ENCODE peak calls at places on chromosomes 3 and 15, in eight cellular contexts. One of them, this sample, is unnamed.

GRCh38 chr15:42104095-42104891 is 9.9 kb upstream of the PLA2G4D start:
- DNase-seq in right lobe of liver: no peak
- DNase-seq in stimulated activated CD8-positive, alpha-beta memory T cell treated with anti-CD3 and anti-CD28 coated beads, Interleukin-15, amount 100 ng/mL, for 24 hours: no peak
- DNase-seq in stimulated activated naive CD8-positive, alpha-beta T cell treated with anti-CD3 and anti-CD28 coated beads, Interleukin-15, amount 100 ng/mL, for 72 hours: no peak
- DNase-seq in DMS153: no peak
- DNase-seq in activated CD4-positive, CD25-positive, alpha-beta regulatory T cell treated with anti-CD3 and anti-CD28 coated beads, Interleukin-2, amount 50 U/mL, for 72 hours: no peak
- DNase-seq in H9: no peak
- DNase-seq in ELR: no peak
- DNase-seq in this sample: no peak

GRCh38 chr3:71117572-71118247 is 465.8 kb downstream of the FOXP1 start:
- DNase-seq in right lobe of liver: no peak
- DNase-seq in stimulated activated CD8-positive, alpha-beta memory T cell treated with anti-CD3 and anti-CD28 coated beads, Interleukin-15, amount 100 ng/mL, for 24 hours: no peak
- DNase-seq in stimulated activated naive CD8-positive, alpha-beta T cell treated with anti-CD3 and anti-CD28 coated beads, Interleukin-15, amount 100 ng/mL, for 72 hours: no peak
- DNase-seq in DMS153: no peak
- DNase-seq in activated CD4-positive, CD25-positive, alpha-beta regulatory T cell treated with anti-CD3 and anti-CD28 coated beads, Interleukin-2, amount 50 U/mL, for 72 hours: no peak
- DNase-seq in H9: no peak
- DNase-seq in ELR: peak
- DNase-seq in this sample: peak

GRCh38 chr3:137509354-137510045 is 254.6 kb upstream of the SOX14 start:
- DNase-seq in right lobe of liver: no peak
- DNase-seq in stimulated activated CD8-positive, alpha-beta memory T cell treated with anti-CD3 and anti-CD28 coated beads, Interleukin-15, amount 100 ng/mL, for 24 hours: no peak
- DNase-seq in stimulated activated naive CD8-positive, alpha-beta T cell treated with anti-CD3 and anti-CD28 coated beads, Interleukin-15, amount 100 ng/mL, for 72 hours: no peak
- DNase-seq in DMS153: no peak
- DNase-seq in activated CD4-positive, CD25-positive, alpha-beta regulatory T cell treated with anti-CD3 and anti-CD28 coated beads, Interleukin-2, amount 50 U/mL, for 72 hours: no peak
- DNase-seq in H9: no peak
- DNase-seq in ELR: no peak
- DNase-seq in this sample: no peak

GRCh38 chr15:92545996-92546395 is 109.6 kb downstream of the FAM174B start:
- DNase-seq in right lobe of liver: no peak
- DNase-seq in stimulated activated CD8-positive, alpha-beta memory T cell treated with anti-CD3 and anti-CD28 coated beads, Interleukin-15, amount 100 ng/mL, for 24 hours: no peak
- DNase-seq in stimulated activated naive CD8-positive, alpha-beta T cell treated with anti-CD3 and anti-CD28 coated beads, Interleukin-15, amount 100 ng/mL, for 72 hours: no peak
- DNase-seq in DMS153: no peak
- DNase-seq in activated CD4-positive, CD25-positive, alpha-beta regulatory T cell treated with anti-CD3 and anti-CD28 coated beads, Interleukin-2, amount 50 U/mL, for 72 hours: no peak
- DNase-seq in H9: no peak
- DNase-seq in ELR: no peak
- DNase-seq in this sample: no peak

GRCh38 chr3:187798531-187799520 is 53.6 kb upstream of the BCL6 start:
- DNase-seq in right lobe of liver: no peak
- DNase-seq in stimulated activated CD8-positive, alpha-beta memory T cell treated with anti-CD3 and anti-CD28 coated beads, Interleukin-15, amount 100 ng/mL, for 24 hours: no peak
- DNase-seq in stimulated activated naive CD8-positive, alpha-beta T cell treated with anti-CD3 and anti-CD28 coated beads, Interleukin-15, amount 100 ng/mL, for 72 hours: no peak
- DNase-seq in DMS153: peak
- DNase-seq in activated CD4-positive, CD25-positive, alpha-beta regulatory T cell treated with anti-CD3 and anti-CD28 coated beads, Interleukin-2, amount 50 U/mL, for 72 hours: no peak
- DNase-seq in H9: no peak
- DNase-seq in ELR: no peak
- DNase-seq in this sample: no peak

GRCh38 chr3:21043139-21043538 is 707.9 kb downstream of the ZNF385D start:
- DNase-seq in right lobe of liver: no peak
- DNase-seq in stimulated activated CD8-positive, alpha-beta memory T cell treated with anti-CD3 and anti-CD28 coated beads, Interleukin-15, amount 100 ng/mL, for 24 hours: no peak
- DNase-seq in stimulated activated naive CD8-positive, alpha-beta T cell treated with anti-CD3 and anti-CD28 coated beads, Interleukin-15, amount 100 ng/mL, for 72 hours: no peak
- DNase-seq in DMS153: no peak
- DNase-seq in activated CD4-positive, CD25-positive, alpha-beta regulatory T cell treated with anti-CD3 and anti-CD28 coated beads, Interleukin-2, amount 50 U/mL, for 72 hours: no peak
- DNase-seq in H9: no peak
- DNase-seq in ELR: no peak
- DNase-seq in this sample: no peak

GRCh38 chr3:66362541-66362941 is 138.3 kb downstream of the LRIG1 start:
- DNase-seq in right lobe of liver: no peak
- DNase-seq in stimulated activated CD8-positive, alpha-beta memory T cell treated with anti-CD3 and anti-CD28 coated beads, Interleukin-15, amount 100 ng/mL, for 24 hours: no peak
- DNase-seq in stimulated activated naive CD8-positive, alpha-beta T cell treated with anti-CD3 and anti-CD28 coated beads, Interleukin-15, amount 100 ng/mL, for 72 hours: no peak
- DNase-seq in DMS153: no peak
- DNase-seq in activated CD4-positive, CD25-positive, alpha-beta regulatory T cell treated with anti-CD3 and anti-CD28 coated beads, Interleukin-2, amount 50 U/mL, for 72 hours: no peak
- DNase-seq in H9: no peak
- DNase-seq in ELR: peak
- DNase-seq in this sample: peak

GRCh38 chr3:65894679-65895078 is 144.0 kb downstream of the MAGI1 start:
- DNase-seq in right lobe of liver: no peak
- DNase-seq in stimulated activated CD8-positive, alpha-beta memory T cell treated with anti-CD3 and anti-CD28 coated beads, Interleukin-15, amount 100 ng/mL, for 24 hours: no peak
- DNase-seq in stimulated activated naive CD8-positive, alpha-beta T cell treated with anti-CD3 and anti-CD28 coated beads, Interleukin-15, amount 100 ng/mL, for 72 hours: no peak
- DNase-seq in DMS153: peak
- DNase-seq in activated CD4-positive, CD25-positive, alpha-beta regulatory T cell treated with anti-CD3 and anti-CD28 coated beads, Interleukin-2, amount 50 U/mL, for 72 hours: no peak
- DNase-seq in H9: no peak
- DNase-seq in ELR: peak
- DNase-seq in this sample: no peak

GRCh38 chr15:69790632-69791031 is 307.1 kb downstream of the TLE3 start:
- DNase-seq in right lobe of liver: no peak
- DNase-seq in stimulated activated CD8-positive, alpha-beta memory T cell treated with anti-CD3 and anti-CD28 coated beads, Interleukin-15, amount 100 ng/mL, for 24 hours: no peak
- DNase-seq in stimulated activated naive CD8-positive, alpha-beta T cell treated with anti-CD3 and anti-CD28 coated beads, Interleukin-15, amount 100 ng/mL, for 72 hours: no peak
- DNase-seq in DMS153: no peak
- DNase-seq in activated CD4-positive, CD25-positive, alpha-beta regulatory T cell treated with anti-CD3 and anti-CD28 coated beads, Interleukin-2, amount 50 U/mL, for 72 hours: no peak
- DNase-seq in H9: no peak
- DNase-seq in ELR: no peak
- DNase-seq in this sample: no peak

GRCh38 chr3:45817788-45818523 is 21.6 kb upstream of the SLC6A20 start:
- DNase-seq in right lobe of liver: no peak
- DNase-seq in stimulated activated CD8-positive, alpha-beta memory T cell treated with anti-CD3 and anti-CD28 coated beads, Interleukin-15, amount 100 ng/mL, for 24 hours: no peak
- DNase-seq in stimulated activated naive CD8-positive, alpha-beta T cell treated with anti-CD3 and anti-CD28 coated beads, Interleukin-15, amount 100 ng/mL, for 72 hours: no peak
- DNase-seq in DMS153: peak
- DNase-seq in activated CD4-positive, CD25-positive, alpha-beta regulatory T cell treated with anti-CD3 and anti-CD28 coated beads, Interleukin-2, amount 50 U/mL, for 72 hours: no peak
- DNase-seq in H9: no peak
- DNase-seq in ELR: peak
- DNase-seq in this sample: peak

GRCh38 chr3:98188553-98188952 is 22.1 kb downstream of the OR5H15 start:
- DNase-seq in right lobe of liver: no peak
- DNase-seq in stimulated activated CD8-positive, alpha-beta memory T cell treated with anti-CD3 and anti-CD28 coated beads, Interleukin-15, amount 100 ng/mL, for 24 hours: no peak
- DNase-seq in stimulated activated naive CD8-positive, alpha-beta T cell treated with anti-CD3 and anti-CD28 coated beads, Interleukin-15, amount 100 ng/mL, for 72 hours: no peak
- DNase-seq in DMS153: no peak
- DNase-seq in activated CD4-positive, CD25-positive, alpha-beta regulatory T cell treated with anti-CD3 and anti-CD28 coated beads, Interleukin-2, amount 50 U/mL, for 72 hours: no peak
- DNase-seq in H9: peak
- DNase-seq in ELR: peak
- DNase-seq in this sample: no peak

GRCh38 chr15:81098884-81099601 is 35.0 kb upstream of the CFAP161 start:
- DNase-seq in right lobe of liver: no peak
- DNase-seq in stimulated activated CD8-positive, alpha-beta memory T cell treated with anti-CD3 and anti-CD28 coated beads, Interleukin-15, amount 100 ng/mL, for 24 hours: no peak
- DNase-seq in stimulated activated naive CD8-positive, alpha-beta T cell treated with anti-CD3 and anti-CD28 coated beads, Interleukin-15, amount 100 ng/mL, for 72 hours: no peak
- DNase-seq in DMS153: no peak
- DNase-seq in activated CD4-positive, CD25-positive, alpha-beta regulatory T cell treated with anti-CD3 and anti-CD28 coated beads, Interleukin-2, amount 50 U/mL, for 72 hours: no peak
- DNase-seq in H9: no peak
- DNase-seq in ELR: no peak
- DNase-seq in this sample: peak

GRCh38 chr3:71724584-71725278 is 471 bp downstream of the EIF4E3 start:
- DNase-seq in right lobe of liver: peak
- DNase-seq in stimulated activated CD8-positive, alpha-beta memory T cell treated with anti-CD3 and anti-CD28 coated beads, Interleukin-15, amount 100 ng/mL, for 24 hours: no peak
- DNase-seq in stimulated activated naive CD8-positive, alpha-beta T cell treated with anti-CD3 and anti-CD28 coated beads, Interleukin-15, amount 100 ng/mL, for 72 hours: peak
- DNase-seq in DMS153: no peak
- DNase-seq in activated CD4-positive, CD25-positive, alpha-beta regulatory T cell treated with anti-CD3 and anti-CD28 coated beads, Interleukin-2, amount 50 U/mL, for 72 hours: peak
- DNase-seq in H9: no peak
- DNase-seq in ELR: peak
- DNase-seq in this sample: peak

GRCh38 chr15:99618941-99619411 is 53.2 kb downstream of the MEF2A start:
- DNase-seq in right lobe of liver: no peak
- DNase-seq in stimulated activated CD8-positive, alpha-beta memory T cell treated with anti-CD3 and anti-CD28 coated beads, Interleukin-15, amount 100 ng/mL, for 24 hours: no peak
- DNase-seq in stimulated activated naive CD8-positive, alpha-beta T cell treated with anti-CD3 and anti-CD28 coated beads, Interleukin-15, amount 100 ng/mL, for 72 hours: no peak
- DNase-seq in DMS153: no peak
- DNase-seq in activated CD4-positive, CD25-positive, alpha-beta regulatory T cell treated with anti-CD3 and anti-CD28 coated beads, Interleukin-2, amount 50 U/mL, for 72 hours: no peak
- DNase-seq in H9: peak
- DNase-seq in ELR: peak
- DNase-seq in this sample: no peak

GRCh38 chr3:111096487-111097209 is 25.0 kb downstream of the NECTIN3 start:
- DNase-seq in right lobe of liver: no peak
- DNase-seq in stimulated activated CD8-positive, alpha-beta memory T cell treated with anti-CD3 and anti-CD28 coated beads, Interleukin-15, amount 100 ng/mL, for 24 hours: no peak
- DNase-seq in stimulated activated naive CD8-positive, alpha-beta T cell treated with anti-CD3 and anti-CD28 coated beads, Interleukin-15, amount 100 ng/mL, for 72 hours: no peak
- DNase-seq in DMS153: no peak
- DNase-seq in activated CD4-positive, CD25-positive, alpha-beta regulatory T cell treated with anti-CD3 and anti-CD28 coated beads, Interleukin-2, amount 50 U/mL, for 72 hours: no peak
- DNase-seq in H9: no peak
- DNase-seq in ELR: no peak
- DNase-seq in this sample: no peak

GRCh38 chr3:196399485-196399945 is 32.7 kb downstream of the UBXN7 start:
- DNase-seq in right lobe of liver: no peak
- DNase-seq in stimulated activated CD8-positive, alpha-beta memory T cell treated with anti-CD3 and anti-CD28 coated beads, Interleukin-15, amount 100 ng/mL, for 24 hours: no peak
- DNase-seq in stimulated activated naive CD8-positive, alpha-beta T cell treated with anti-CD3 and anti-CD28 coated beads, Interleukin-15, amount 100 ng/mL, for 72 hours: no peak
- DNase-seq in DMS153: no peak
- DNase-seq in activated CD4-positive, CD25-positive, alpha-beta regulatory T cell treated with anti-CD3 and anti-CD28 coated beads, Interleukin-2, amount 50 U/mL, for 72 hours: no peak
- DNase-seq in H9: no peak
- DNase-seq in ELR: peak
- DNase-seq in this sample: peak

GRCh38 chr15:98888839-98889479 is 118.6 kb downstream of the PGPEP1L start:
- DNase-seq in right lobe of liver: no peak
- DNase-seq in stimulated activated CD8-positive, alpha-beta memory T cell treated with anti-CD3 and anti-CD28 coated beads, Interleukin-15, amount 100 ng/mL, for 24 hours: no peak
- DNase-seq in stimulated activated naive CD8-positive, alpha-beta T cell treated with anti-CD3 and anti-CD28 coated beads, Interleukin-15, amount 100 ng/mL, for 72 hours: no peak
- DNase-seq in DMS153: no peak
- DNase-seq in activated CD4-positive, CD25-positive, alpha-beta regulatory T cell treated with anti-CD3 and anti-CD28 coated beads, Interleukin-2, amount 50 U/mL, for 72 hours: no peak
- DNase-seq in H9: no peak
- DNase-seq in ELR: peak
- DNase-seq in this sample: peak

GRCh38 chr3:197595470-197596185 is 39.9 kb upstream of the BDH1 start:
- DNase-seq in right lobe of liver: no peak
- DNase-seq in stimulated activated CD8-positive, alpha-beta memory T cell treated with anti-CD3 and anti-CD28 coated beads, Interleukin-15, amount 100 ng/mL, for 24 hours: no peak
- DNase-seq in stimulated activated naive CD8-positive, alpha-beta T cell treated with anti-CD3 and anti-CD28 coated beads, Interleukin-15, amount 100 ng/mL, for 72 hours: no peak
- DNase-seq in DMS153: no peak
- DNase-seq in activated CD4-positive, CD25-positive, alpha-beta regulatory T cell treated with anti-CD3 and anti-CD28 coated beads, Interleukin-2, amount 50 U/mL, for 72 hours: no peak
- DNase-seq in H9: no peak
- DNase-seq in ELR: no peak
- DNase-seq in this sample: no peak

GRCh38 chr3:128619146-128619890 is 31.3 kb downstream of the RPN1 start:
- DNase-seq in right lobe of liver: no peak
- DNase-seq in stimulated activated CD8-positive, alpha-beta memory T cell treated with anti-CD3 and anti-CD28 coated beads, Interleukin-15, amount 100 ng/mL, for 24 hours: no peak
- DNase-seq in stimulated activated naive CD8-positive, alpha-beta T cell treated with anti-CD3 and anti-CD28 coated beads, Interleukin-15, amount 100 ng/mL, for 72 hours: peak
- DNase-seq in DMS153: no peak
- DNase-seq in activated CD4-positive, CD25-positive, alpha-beta regulatory T cell treated with anti-CD3 and anti-CD28 coated beads, Interleukin-2, amount 50 U/mL, for 72 hours: no peak
- DNase-seq in H9: no peak
- DNase-seq in ELR: peak
- DNase-seq in this sample: peak

GRCh38 chr15:93029613-93030429 is 59.2 kb downstream of the RGMA start:
- DNase-seq in right lobe of liver: peak
- DNase-seq in stimulated activated CD8-positive, alpha-beta memory T cell treated with anti-CD3 and anti-CD28 coated beads, Interleukin-15, amount 100 ng/mL, for 24 hours: no peak
- DNase-seq in stimulated activated naive CD8-positive, alpha-beta T cell treated with anti-CD3 and anti-CD28 coated beads, Interleukin-15, amount 100 ng/mL, for 72 hours: no peak
- DNase-seq in DMS153: no peak
- DNase-seq in activated CD4-positive, CD25-positive, alpha-beta regulatory T cell treated with anti-CD3 and anti-CD28 coated beads, Interleukin-2, amount 50 U/mL, for 72 hours: no peak
- DNase-seq in H9: no peak
- DNase-seq in ELR: peak
- DNase-seq in this sample: no peak

GRCh38 chr3:63975705-63976104 is 47.6 kb downstream of the PSMD6 start:
- DNase-seq in right lobe of liver: no peak
- DNase-seq in stimulated activated CD8-positive, alpha-beta memory T cell treated with anti-CD3 and anti-CD28 coated beads, Interleukin-15, amount 100 ng/mL, for 24 hours: no peak
- DNase-seq in stimulated activated naive CD8-positive, alpha-beta T cell treated with anti-CD3 and anti-CD28 coated beads, Interleukin-15, amount 100 ng/mL, for 72 hours: no peak
- DNase-seq in DMS153: no peak
- DNase-seq in activated CD4-positive, CD25-positive, alpha-beta regulatory T cell treated with anti-CD3 and anti-CD28 coated beads, Interleukin-2, amount 50 U/mL, for 72 hours: no peak
- DNase-seq in H9: no peak
- DNase-seq in ELR: peak
- DNase-seq in this sample: peak

GRCh38 chr15:65902373-65902772 is 33.1 kb downstream of the RAB11A start:
- DNase-seq in right lobe of liver: peak
- DNase-seq in stimulated activated CD8-positive, alpha-beta memory T cell treated with anti-CD3 and anti-CD28 coated beads, Interleukin-15, amount 100 ng/mL, for 24 hours: no peak
- DNase-seq in stimulated activated naive CD8-positive, alpha-beta T cell treated with anti-CD3 and anti-CD28 coated beads, Interleukin-15, amount 100 ng/mL, for 72 hours: no peak
- DNase-seq in DMS153: peak
- DNase-seq in activated CD4-positive, CD25-positive, alpha-beta regulatory T cell treated with anti-CD3 and anti-CD28 coated beads, Interleukin-2, amount 50 U/mL, for 72 hours: no peak
- DNase-seq in H9: peak
- DNase-seq in ELR: peak
- DNase-seq in this sample: peak

GRCh38 chr3:65288781-65289180 is 601.0 kb upstream of the ADAMTS9 start:
- DNase-seq in right lobe of liver: no peak
- DNase-seq in stimulated activated CD8-positive, alpha-beta memory T cell treated with anti-CD3 and anti-CD28 coated beads, Interleukin-15, amount 100 ng/mL, for 24 hours: no peak
- DNase-seq in stimulated activated naive CD8-positive, alpha-beta T cell treated with anti-CD3 and anti-CD28 coated beads, Interleukin-15, amount 100 ng/mL, for 72 hours: no peak
- DNase-seq in DMS153: no peak
- DNase-seq in activated CD4-positive, CD25-positive, alpha-beta regulatory T cell treated with anti-CD3 and anti-CD28 coated beads, Interleukin-2, amount 50 U/mL, for 72 hours: no peak
- DNase-seq in H9: no peak
- DNase-seq in ELR: no peak
- DNase-seq in this sample: peak

GRCh38 chr3:1852950-1853349 is 245.7 kb upstream of the CNTN4 start:
- DNase-seq in right lobe of liver: no peak
- DNase-seq in stimulated activated CD8-positive, alpha-beta memory T cell treated with anti-CD3 and anti-CD28 coated beads, Interleukin-15, amount 100 ng/mL, for 24 hours: no peak
- DNase-seq in stimulated activated naive CD8-positive, alpha-beta T cell treated with anti-CD3 and anti-CD28 coated beads, Interleukin-15, amount 100 ng/mL, for 72 hours: no peak
- DNase-seq in DMS153: no peak
- DNase-seq in activated CD4-positive, CD25-positive, alpha-beta regulatory T cell treated with anti-CD3 and anti-CD28 coated beads, Interleukin-2, amount 50 U/mL, for 72 hours: no peak
- DNase-seq in H9: no peak
- DNase-seq in ELR: no peak
- DNase-seq in this sample: no peak

GRCh38 chr15:52102468-52102867 is 10.1 kb downstream of the BCL2L10 start:
- DNase-seq in right lobe of liver: no peak
- DNase-seq in stimulated activated CD8-positive, alpha-beta memory T cell treated with anti-CD3 and anti-CD28 coated beads, Interleukin-15, amount 100 ng/mL, for 24 hours: no peak
- DNase-seq in stimulated activated naive CD8-positive, alpha-beta T cell treated with anti-CD3 and anti-CD28 coated beads, Interleukin-15, amount 100 ng/mL, for 72 hours: no peak
- DNase-seq in DMS153: no peak
- DNase-seq in activated CD4-positive, CD25-positive, alpha-beta regulatory T cell treated with anti-CD3 and anti-CD28 coated beads, Interleukin-2, amount 50 U/mL, for 72 hours: no peak
- DNase-seq in H9: no peak
- DNase-seq in ELR: peak
- DNase-seq in this sample: peak

GRCh38 chr15:64051093-64051402 is 4.8 kb upstream of the DAPK2 start:
- DNase-seq in right lobe of liver: no peak
- DNase-seq in stimulated activated CD8-positive, alpha-beta memory T cell treated with anti-CD3 and anti-CD28 coated beads, Interleukin-15, amount 100 ng/mL, for 24 hours: no peak
- DNase-seq in stimulated activated naive CD8-positive, alpha-beta T cell treated with anti-CD3 and anti-CD28 coated beads, Interleukin-15, amount 100 ng/mL, for 72 hours: no peak
- DNase-seq in DMS153: no peak
- DNase-seq in activated CD4-positive, CD25-positive, alpha-beta regulatory T cell treated with anti-CD3 and anti-CD28 coated beads, Interleukin-2, amount 50 U/mL, for 72 hours: no peak
- DNase-seq in H9: no peak
- DNase-seq in ELR: no peak
- DNase-seq in this sample: no peak

GRCh38 chr3:97863025-97863424 is 41.2 kb downstream of the CRYBG3 start:
- DNase-seq in right lobe of liver: no peak
- DNase-seq in stimulated activated CD8-positive, alpha-beta memory T cell treated with anti-CD3 and anti-CD28 coated beads, Interleukin-15, amount 100 ng/mL, for 24 hours: no peak
- DNase-seq in stimulated activated naive CD8-positive, alpha-beta T cell treated with anti-CD3 and anti-CD28 coated beads, Interleukin-15, amount 100 ng/mL, for 72 hours: no peak
- DNase-seq in DMS153: no peak
- DNase-seq in activated CD4-positive, CD25-positive, alpha-beta regulatory T cell treated with anti-CD3 and anti-CD28 coated beads, Interleukin-2, amount 50 U/mL, for 72 hours: no peak
- DNase-seq in H9: no peak
- DNase-seq in ELR: peak
- DNase-seq in this sample: peak

GRCh38 chr3:171407746-171408145 is 52.5 kb downstream of the TNIK start:
- DNase-seq in right lobe of liver: no peak
- DNase-seq in stimulated activated CD8-positive, alpha-beta memory T cell treated with anti-CD3 and anti-CD28 coated beads, Interleukin-15, amount 100 ng/mL, for 24 hours: no peak
- DNase-seq in stimulated activated naive CD8-positive, alpha-beta T cell treated with anti-CD3 and anti-CD28 coated beads, Interleukin-15, amount 100 ng/mL, for 72 hours: no peak
- DNase-seq in DMS153: no peak
- DNase-seq in activated CD4-positive, CD25-positive, alpha-beta regulatory T cell treated with anti-CD3 and anti-CD28 coated beads, Interleukin-2, amount 50 U/mL, for 72 hours: no peak
- DNase-seq in H9: no peak
- DNase-seq in ELR: peak
- DNase-seq in this sample: peak

GRCh38 chr3:197482001-197482400 is 73.8 kb downstream of the BDH1 start:
- DNase-seq in right lobe of liver: no peak
- DNase-seq in stimulated activated CD8-positive, alpha-beta memory T cell treated with anti-CD3 and anti-CD28 coated beads, Interleukin-15, amount 100 ng/mL, for 24 hours: no peak
- DNase-seq in stimulated activated naive CD8-positive, alpha-beta T cell treated with anti-CD3 and anti-CD28 coated beads, Interleukin-15, amount 100 ng/mL, for 72 hours: no peak
- DNase-seq in DMS153: no peak
- DNase-seq in activated CD4-positive, CD25-positive, alpha-beta regulatory T cell treated with anti-CD3 and anti-CD28 coated beads, Interleukin-2, amount 50 U/mL, for 72 hours: no peak
- DNase-seq in H9: no peak
- DNase-seq in ELR: peak
- DNase-seq in this sample: peak

GRCh38 chr3:98733055-98733777 is 29.9 kb upstream of the ST3GAL6 start:
- DNase-seq in right lobe of liver: peak
- DNase-seq in stimulated activated CD8-positive, alpha-beta memory T cell treated with anti-CD3 and anti-CD28 coated beads, Interleukin-15, amount 100 ng/mL, for 24 hours: no peak
- DNase-seq in stimulated activated naive CD8-positive, alpha-beta T cell treated with anti-CD3 and anti-CD28 coated beads, Interleukin-15, amount 100 ng/mL, for 72 hours: peak
- DNase-seq in DMS153: no peak
- DNase-seq in activated CD4-positive, CD25-positive, alpha-beta regulatory T cell treated with anti-CD3 and anti-CD28 coated beads, Interleukin-2, amount 50 U/mL, for 72 hours: peak
- DNase-seq in H9: no peak
- DNase-seq in ELR: peak
- DNase-seq in this sample: peak

GRCh38 chr3:65751123-65751700 is 287.5 kb downstream of the MAGI1 start:
- DNase-seq in right lobe of liver: peak
- DNase-seq in stimulated activated CD8-positive, alpha-beta memory T cell treated with anti-CD3 and anti-CD28 coated beads, Interleukin-15, amount 100 ng/mL, for 24 hours: no peak
- DNase-seq in stimulated activated naive CD8-positive, alpha-beta T cell treated with anti-CD3 and anti-CD28 coated beads, Interleukin-15, amount 100 ng/mL, for 72 hours: no peak
- DNase-seq in DMS153: no peak
- DNase-seq in activated CD4-positive, CD25-positive, alpha-beta regulatory T cell treated with anti-CD3 and anti-CD28 coated beads, Interleukin-2, amount 50 U/mL, for 72 hours: no peak
- DNase-seq in H9: peak
- DNase-seq in ELR: peak
- DNase-seq in this sample: peak

GRCh38 chr3:52682016-52682415 is 3.7 kb downstream of the PBRM1 start:
- DNase-seq in right lobe of liver: peak
- DNase-seq in stimulated activated CD8-positive, alpha-beta memory T cell treated with anti-CD3 and anti-CD28 coated beads, Interleukin-15, amount 100 ng/mL, for 24 hours: no peak
- DNase-seq in stimulated activated naive CD8-positive, alpha-beta T cell treated with anti-CD3 and anti-CD28 coated beads, Interleukin-15, amount 100 ng/mL, for 72 hours: no peak
- DNase-seq in DMS153: no peak
- DNase-seq in activated CD4-positive, CD25-positive, alpha-beta regulatory T cell treated with anti-CD3 and anti-CD28 coated beads, Interleukin-2, amount 50 U/mL, for 72 hours: no peak
- DNase-seq in H9: no peak
- DNase-seq in ELR: peak
- DNase-seq in this sample: peak

GRCh38 chr15:74127954-74128784 is 2.2 kb upstream of the ISLR2 start:
- DNase-seq in right lobe of liver: no peak
- DNase-seq in stimulated activated CD8-positive, alpha-beta memory T cell treated with anti-CD3 and anti-CD28 coated beads, Interleukin-15, amount 100 ng/mL, for 24 hours: no peak
- DNase-seq in stimulated activated naive CD8-positive, alpha-beta T cell treated with anti-CD3 and anti-CD28 coated beads, Interleukin-15, amount 100 ng/mL, for 72 hours: no peak
- DNase-seq in DMS153: no peak
- DNase-seq in activated CD4-positive, CD25-positive, alpha-beta regulatory T cell treated with anti-CD3 and anti-CD28 coated beads, Interleukin-2, amount 50 U/mL, for 72 hours: no peak
- DNase-seq in H9: no peak
- DNase-seq in ELR: peak
- DNase-seq in this sample: no peak

GRCh38 chr3:23071306-23071705 is 131.8 kb upstream of the UBE2E2 start:
- DNase-seq in right lobe of liver: no peak
- DNase-seq in stimulated activated CD8-positive, alpha-beta memory T cell treated with anti-CD3 and anti-CD28 coated beads, Interleukin-15, amount 100 ng/mL, for 24 hours: no peak
- DNase-seq in stimulated activated naive CD8-positive, alpha-beta T cell treated with anti-CD3 and anti-CD28 coated beads, Interleukin-15, amount 100 ng/mL, for 72 hours: no peak
- DNase-seq in DMS153: no peak
- DNase-seq in activated CD4-positive, CD25-positive, alpha-beta regulatory T cell treated with anti-CD3 and anti-CD28 coated beads, Interleukin-2, amount 50 U/mL, for 72 hours: no peak
- DNase-seq in H9: no peak
- DNase-seq in ELR: no peak
- DNase-seq in this sample: no peak

This sample was measured in Daoy.